ENCODE peak calls at places on chromosomes 6 and 20, in six cellular contexts. One of them, this sample, is unnamed.

GRCh38 chr6:10434235-10434634 is 19.4 kb upstream of the TFAP2A start:
- DNase-seq in activated CD4-positive, alpha-beta T cell treated with anti-CD3 and anti-CD28 coated beads for 24 hours: no peak
- DNase-seq in thoracic aorta: no peak
- DNase-seq in endothelial cell: no peak
- DNase-seq in H9: no peak
- DNase-seq in effector CD4-positive, alpha-beta T cell: no peak
- DNase-seq in this sample: no peak

GRCh38 chr20:401682-402495 is 6.2 kb upstream of the RBCK1 start:
- DNase-seq in thoracic aorta: no peak
- DNase-seq in effector CD4-positive, alpha-beta T cell: no peak
- DNase-seq in H9: no peak
- DNase-seq in activated CD4-positive, alpha-beta T cell treated with anti-CD3 and anti-CD28 coated beads for 24 hours: no peak
- DNase-seq in endothelial cell: no peak
- DNase-seq in this sample: no peak

GRCh38 chr6:27883136-27883535 is 29.1 kb downstream of the OR2B2 start:
- DNase-seq in effector CD4-positive, alpha-beta T cell: no peak
- DNase-seq in endothelial cell: no peak
- DNase-seq in activated CD4-positive, alpha-beta T cell treated with anti-CD3 and anti-CD28 coated beads for 24 hours: no peak
- DNase-seq in H9: no peak
- DNase-seq in thoracic aorta: no peak
- DNase-seq in this sample: no peak

GRCh38 chr20:41369673-41370072 is 3.1 kb upstream of the EMILIN3 start:
- DNase-seq in activated CD4-positive, alpha-beta T cell treated with anti-CD3 and anti-CD28 coated beads for 24 hours: no peak
- DNase-seq in effector CD4-positive, alpha-beta T cell: no peak
- DNase-seq in thoracic aorta: no peak
- DNase-seq in endothelial cell: no peak
- DNase-seq in H9: no peak
- DNase-seq in this sample: no peak

GRCh38 chr20:22583773-22584629 is at the start of gene FOXA2:
- DNase-seq in endothelial cell: no peak
- DNase-seq in effector CD4-positive, alpha-beta T cell: no peak
- DNase-seq in activated CD4-positive, alpha-beta T cell treated with anti-CD3 and anti-CD28 coated beads for 24 hours: no peak
- DNase-seq in thoracic aorta: no peak
- DNase-seq in H9: peak; percentile 75
- DNase-seq in this sample: no peak

GRCh38 chr20:48057739-48058138 is 272.5 kb upstream of the SULF2 start:
- DNase-seq in activated CD4-positive, alpha-beta T cell treated with anti-CD3 and anti-CD28 coated beads for 24 hours: no peak
- DNase-seq in effector CD4-positive, alpha-beta T cell: no peak
- DNase-seq in thoracic aorta: no peak
- DNase-seq in endothelial cell: no peak
- DNase-seq in H9: no peak
- DNase-seq in this sample: no peak

GRCh38 chr6:110876170-110876773 is 1.7 kb downstream of the AMD1 start:
- DNase-seq in endothelial cell: peak; percentile 77
- DNase-seq in activated CD4-positive, alpha-beta T cell treated with anti-CD3 and anti-CD28 coated beads for 24 hours: peak; percentile 47
- DNase-seq in H9: peak; percentile 90
- DNase-seq in effector CD4-positive, alpha-beta T cell: peak; percentile 33
- DNase-seq in thoracic aorta: peak; percentile 70
- DNase-seq in this sample: peak; percentile 86

GRCh38 chr6:13457577-13457976 is 29.8 kb downstream of the GFOD1 start:
- DNase-seq in activated CD4-positive, alpha-beta T cell treated with anti-CD3 and anti-CD28 coated beads for 24 hours: no peak
- DNase-seq in H9: no peak
- DNase-seq in effector CD4-positive, alpha-beta T cell: no peak
- DNase-seq in endothelial cell: no peak
- DNase-seq in thoracic aorta: no peak
- DNase-seq in this sample: no peak

GRCh38 chr6:147615659-147616456 is 107.4 kb downstream of the SAMD5 start:
- DNase-seq in H9: no peak
- DNase-seq in endothelial cell: no peak
- DNase-seq in thoracic aorta: no peak
- DNase-seq in effector CD4-positive, alpha-beta T cell: no peak
- DNase-seq in activated CD4-positive, alpha-beta T cell treated with anti-CD3 and anti-CD28 coated beads for 24 hours: no peak
- DNase-seq in this sample: no peak

GRCh38 chr6:88544986-88545612 is 379.0 kb upstream of the CNR1 start:
- DNase-seq in endothelial cell: no peak
- DNase-seq in thoracic aorta: no peak
- DNase-seq in H9: no peak
- DNase-seq in effector CD4-positive, alpha-beta T cell: no peak
- DNase-seq in activated CD4-positive, alpha-beta T cell treated with anti-CD3 and anti-CD28 coated beads for 24 hours: no peak
- DNase-seq in this sample: no peak

GRCh38 chr6:168583126-168583525 is 142.1 kb downstream of the SMOC2 start:
- DNase-seq in activated CD4-positive, alpha-beta T cell treated with anti-CD3 and anti-CD28 coated beads for 24 hours: no peak
- DNase-seq in endothelial cell: no peak
- DNase-seq in effector CD4-positive, alpha-beta T cell: no peak
- DNase-seq in H9: no peak
- DNase-seq in thoracic aorta: no peak
- DNase-seq in this sample: no peak

GRCh38 chr6:9540126-9540525 is 874.7 kb downstream of the TFAP2A start:
- DNase-seq in effector CD4-positive, alpha-beta T cell: no peak
- DNase-seq in endothelial cell: no peak
- DNase-seq in thoracic aorta: no peak
- DNase-seq in activated CD4-positive, alpha-beta T cell treated with anti-CD3 and anti-CD28 coated beads for 24 hours: no peak
- DNase-seq in H9: no peak
- DNase-seq in this sample: no peak

GRCh38 chr6:159969204-159969912 is 476 bp downstream of the IGF2R start:
- DNase-seq in thoracic aorta: no peak
- DNase-seq in effector CD4-positive, alpha-beta T cell: no peak
- DNase-seq in H9: no peak
- DNase-seq in activated CD4-positive, alpha-beta T cell treated with anti-CD3 and anti-CD28 coated beads for 24 hours: no peak
- DNase-seq in endothelial cell: peak; percentile 65
- DNase-seq in this sample: peak; percentile 52

GRCh38 chr20:623041-623440 is 12.9 kb upstream of the TCF15 start:
- DNase-seq in endothelial cell: no peak
- DNase-seq in activated CD4-positive, alpha-beta T cell treated with anti-CD3 and anti-CD28 coated beads for 24 hours: no peak
- DNase-seq in thoracic aorta: no peak
- DNase-seq in effector CD4-positive, alpha-beta T cell: no peak
- DNase-seq in H9: no peak
- DNase-seq in this sample: no peak

GRCh38 chr6:124742971-124743370 is 219.3 kb upstream of the RNF217 start:
- DNase-seq in H9: no peak
- DNase-seq in endothelial cell: no peak
- DNase-seq in activated CD4-positive, alpha-beta T cell treated with anti-CD3 and anti-CD28 coated beads for 24 hours: no peak
- DNase-seq in thoracic aorta: no peak
- DNase-seq in effector CD4-positive, alpha-beta T cell: no peak
- DNase-seq in this sample: no peak

GRCh38 chr6:52389626-52390360 is 27.8 kb downstream of the PAQR8 start:
- DNase-seq in endothelial cell: no peak
- DNase-seq in activated CD4-positive, alpha-beta T cell treated with anti-CD3 and anti-CD28 coated beads for 24 hours: no peak
- DNase-seq in H9: no peak
- DNase-seq in thoracic aorta: no peak
- DNase-seq in effector CD4-positive, alpha-beta T cell: peak; percentile 55
- DNase-seq in this sample: no peak